ENCODE peak calls at places on chromosomes 2 and 18, in four cellular contexts. One of them, this sample, is unnamed.
A peak's percentile ranks its signal among the peaks of the same experiment; 100 is the strongest.

GRCh38 chr18:7325126-7325430 is 94.2 kb downstream of the LRRC30 start:
- DNase-seq in hepatocyte: no peak
- DNase-seq in PC-3: peak; percentile 79
- DNase-seq in HCT116: no peak
- DNase-seq in this sample: no peak

GRCh38 chr2:3290655-3291054 is 87.0 kb downstream of the EIPR1 start:
- DNase-seq in hepatocyte: no peak
- DNase-seq in PC-3: no peak
- DNase-seq in HCT116: no peak
- DNase-seq in this sample: no peak

GRCh38 chr2:241070811-241071676 is 31.0 kb downstream of the MTERF4 start:
- DNase-seq in hepatocyte: no peak
- DNase-seq in PC-3: no peak
- DNase-seq in HCT116: no peak
- DNase-seq in this sample: no peak

GRCh38 chr2:145352499-145352898 is 832.6 kb upstream of the ZEB2 start:
- DNase-seq in hepatocyte: no peak
- DNase-seq in PC-3: no peak
- DNase-seq in HCT116: no peak
- DNase-seq in this sample: no peak

GRCh38 chr2:40886660-40887059 is 434.8 kb upstream of the SLC8A1 start:
- DNase-seq in hepatocyte: no peak
- DNase-seq in PC-3: no peak
- DNase-seq in HCT116: no peak
- DNase-seq in this sample: no peak

GRCh38 chr2:71006287-71006686 is 11.6 kb upstream of the TEX261 start:
- DNase-seq in hepatocyte: no peak
- DNase-seq in PC-3: no peak
- DNase-seq in HCT116: no peak
- DNase-seq in this sample: no peak

GRCh38 chr2:16330571-16331351 is 334.9 kb downstream of the CYRIA start:
- DNase-seq in hepatocyte: peak; percentile 64
- DNase-seq in PC-3: no peak
- DNase-seq in HCT116: no peak
- DNase-seq in this sample: no peak

GRCh38 chr18:57122906-57123510 is 23.9 kb upstream of the BOD1L2 start:
- DNase-seq in hepatocyte: no peak
- DNase-seq in PC-3: no peak
- DNase-seq in HCT116: no peak
- DNase-seq in this sample: no peak

GRCh38 chr2:225337183-225337582 is 62.3 kb upstream of the NYAP2 start:
- DNase-seq in hepatocyte: no peak
- DNase-seq in PC-3: peak; percentile 44
- DNase-seq in HCT116: no peak
- DNase-seq in this sample: no peak

GRCh38 chr2:232362174-232362913 is 16.2 kb upstream of the ALPP start:
- DNase-seq in hepatocyte: no peak
- DNase-seq in PC-3: no peak
- DNase-seq in HCT116: no peak
- DNase-seq in this sample: peak; percentile 89

GRCh38 chr2:195700480-195700879 is 43.5 kb downstream of the SLC39A10 start:
- DNase-seq in hepatocyte: no peak
- DNase-seq in PC-3: no peak
- DNase-seq in HCT116: no peak
- DNase-seq in this sample: no peak

GRCh38 chr2:130387071-130387400 is 31.2 kb downstream of the PTPN18 start:
- DNase-seq in hepatocyte: no peak
- DNase-seq in PC-3: no peak
- DNase-seq in HCT116: no peak
- DNase-seq in this sample: no peak

GRCh38 chr2:96423866-96424265 is 81.3 kb downstream of the NEURL3 start:
- DNase-seq in hepatocyte: no peak
- DNase-seq in PC-3: no peak
- DNase-seq in HCT116: no peak
- DNase-seq in this sample: no peak

GRCh38 chr2:120861191-120861575 is 125.5 kb downstream of the GLI2 start:
- DNase-seq in hepatocyte: no peak
- DNase-seq in PC-3: no peak
- DNase-seq in HCT116: no peak
- DNase-seq in this sample: no peak

GRCh38 chr18:30889582-30890301 is 152.8 kb downstream of the DSC3 start:
- DNase-seq in hepatocyte: peak; percentile 42
- DNase-seq in PC-3: peak; percentile 60
- DNase-seq in HCT116: peak; percentile 23
- DNase-seq in this sample: peak; percentile 38

GRCh38 chr18:47601608-47602272 is 328.7 kb downstream of the SMAD2 start:
- DNase-seq in hepatocyte: no peak
- DNase-seq in PC-3: no peak
- DNase-seq in HCT116: no peak
- DNase-seq in this sample: no peak

GRCh38 chr2:225090746-225091145 is 48.5 kb upstream of the DOCK10 start:
- DNase-seq in hepatocyte: no peak
- DNase-seq in PC-3: peak; percentile 81
- DNase-seq in HCT116: no peak
- DNase-seq in this sample: no peak

GRCh38 chr2:56008661-56009411 is 85.3 kb upstream of the EFEMP1 start:
- DNase-seq in hepatocyte: peak; percentile 47
- DNase-seq in PC-3: peak; percentile 45
- DNase-seq in HCT116: no peak
- DNase-seq in this sample: no peak

GRCh38 chr2:170878505-170878904 is 50.5 kb upstream of the GORASP2 start:
- DNase-seq in hepatocyte: no peak
- DNase-seq in PC-3: no peak
- DNase-seq in HCT116: no peak
- DNase-seq in this sample: peak; percentile 26

GRCh38 chr2:45992021-45992745 is 305.0 kb upstream of the EPAS1 start:
- DNase-seq in hepatocyte: peak; percentile 49
- DNase-seq in PC-3: peak; percentile 96
- DNase-seq in HCT116: no peak
- DNase-seq in this sample: no peak

GRCh38 chr18:46097853-46098615 is at the start of gene ATP5F1A:
- DNase-seq in hepatocyte: peak; percentile 90
- DNase-seq in PC-3: peak; percentile 52
- DNase-seq in HCT116: peak; percentile 58
- DNase-seq in this sample: peak; percentile 85

GRCh38 chr18:48841381-48842258 is 109.1 kb downstream of the SMAD7 start:
- DNase-seq in hepatocyte: peak; percentile 63
- DNase-seq in PC-3: no peak
- DNase-seq in HCT116: no peak
- DNase-seq in this sample: no peak

GRCh38 chr2:202158796-202159195 is 79.6 kb downstream of the SUMO1 start:
- DNase-seq in hepatocyte: no peak
- DNase-seq in PC-3: peak; percentile 48
- DNase-seq in HCT116: no peak
- DNase-seq in this sample: no peak

GRCh38 chr2:29123584-29124349 is 8.6 kb downstream of the CLIP4 start:
- DNase-seq in hepatocyte: peak; percentile 21
- DNase-seq in PC-3: peak; percentile 92
- DNase-seq in HCT116: peak; percentile 77
- DNase-seq in this sample: no peak

GRCh38 chr18:11983592-11983991 is 2.3 kb downstream of the IMPA2 start:
- DNase-seq in hepatocyte: no peak
- DNase-seq in PC-3: no peak
- DNase-seq in HCT116: no peak
- DNase-seq in this sample: no peak

GRCh38 chr2:46942143-46942526 is 26.5 kb upstream of the MCFD2 start:
- DNase-seq in hepatocyte: peak; percentile 43
- DNase-seq in PC-3: peak; percentile 35
- DNase-seq in HCT116: no peak
- DNase-seq in this sample: peak; percentile 82

GRCh38 chr2:236753611-236754010 is 184.0 kb downstream of the ACKR3 start:
- DNase-seq in hepatocyte: no peak
- DNase-seq in PC-3: peak; percentile 49
- DNase-seq in HCT116: no peak
- DNase-seq in this sample: no peak

GRCh38 chr2:18106841-18107240 is 228.4 kb downstream of the KCNS3 start:
- DNase-seq in hepatocyte: no peak
- DNase-seq in PC-3: no peak
- DNase-seq in HCT116: no peak
- DNase-seq in this sample: peak; percentile 16

GRCh38 chr18:54203914-54204313 is 20.6 kb downstream of the MBD2 start:
- DNase-seq in hepatocyte: no peak
- DNase-seq in PC-3: no peak
- DNase-seq in HCT116: no peak
- DNase-seq in this sample: no peak

GRCh38 chr2:239777219-239777618 is 247.9 kb downstream of the NDUFA10 start:
- DNase-seq in hepatocyte: no peak
- DNase-seq in PC-3: no peak
- DNase-seq in HCT116: no peak
- DNase-seq in this sample: no peak

GRCh38 chr2:46878886-46879285 is 36.7 kb downstream of the MCFD2 start:
- DNase-seq in hepatocyte: no peak
- DNase-seq in PC-3: no peak
- DNase-seq in HCT116: no peak
- DNase-seq in this sample: no peak

GRCh38 chr2:23131066-23131575 is 253.9 kb upstream of the KLHL29 start:
- DNase-seq in hepatocyte: no peak
- DNase-seq in PC-3: no peak
- DNase-seq in HCT116: no peak
- DNase-seq in this sample: no peak

GRCh38 chr2:21263622-21264021 is 139.9 kb downstream of the TDRD15 start:
- DNase-seq in hepatocyte: no peak
- DNase-seq in PC-3: no peak
- DNase-seq in HCT116: no peak
- DNase-seq in this sample: no peak

GRCh38 chr2:101140978-101141655 is 10.1 kb downstream of the TBC1D8 start:
- DNase-seq in hepatocyte: no peak
- DNase-seq in PC-3: peak; percentile 70
- DNase-seq in HCT116: no peak
- DNase-seq in this sample: no peak
- TF ChIP-seq EZH2phosphoT487 in hepatocyte: no peak
- TF ChIP-seq EZH2phosphoT487 in PC-3: no peak
- TF ChIP-seq EZH2phosphoT487 in HCT116: no peak
- TF ChIP-seq EZH2phosphoT487 in this sample: no peak

GRCh38 chr2:178482437-178482836 is 2.2 kb downstream of the PLEKHA3 start:
- DNase-seq in hepatocyte: peak; percentile 29
- DNase-seq in PC-3: no peak
- DNase-seq in HCT116: no peak
- DNase-seq in this sample: no peak
- H3K4me3 ChIP-seq in hepatocyte: no peak overlapping the region
- H3K4me3 ChIP-seq in PC-3: peak overlapping the region; percentile 98
- H3K4me3 ChIP-seq in HCT116: no peak overlapping the region
- H3K4me3 ChIP-seq in this sample: no peak overlapping the region

GRCh38 chr2:112312821-112313220 is 37.4 kb downstream of the ZC3H6 start:
- DNase-seq in hepatocyte: no peak
- DNase-seq in PC-3: no peak
- DNase-seq in HCT116: no peak
- DNase-seq in this sample: peak; percentile 11

GRCh38 chr2:112318515-112318914 is 43.1 kb downstream of the ZC3H6 start:
- DNase-seq in hepatocyte: no peak
- DNase-seq in PC-3: no peak
- DNase-seq in HCT116: no peak
- DNase-seq in this sample: no peak

GRCh38 chr2:112317303-112318158 is 42.1 kb downstream of the ZC3H6 start:
- DNase-seq in hepatocyte: no peak
- DNase-seq in PC-3: no peak
- DNase-seq in HCT116: no peak
- DNase-seq in this sample: no peak

GRCh38 chr2:112311932-112312331 is 36.5 kb downstream of the ZC3H6 start:
- DNase-seq in hepatocyte: no peak
- DNase-seq in PC-3: no peak
- DNase-seq in HCT116: no peak
- DNase-seq in this sample: no peak

DNA sequence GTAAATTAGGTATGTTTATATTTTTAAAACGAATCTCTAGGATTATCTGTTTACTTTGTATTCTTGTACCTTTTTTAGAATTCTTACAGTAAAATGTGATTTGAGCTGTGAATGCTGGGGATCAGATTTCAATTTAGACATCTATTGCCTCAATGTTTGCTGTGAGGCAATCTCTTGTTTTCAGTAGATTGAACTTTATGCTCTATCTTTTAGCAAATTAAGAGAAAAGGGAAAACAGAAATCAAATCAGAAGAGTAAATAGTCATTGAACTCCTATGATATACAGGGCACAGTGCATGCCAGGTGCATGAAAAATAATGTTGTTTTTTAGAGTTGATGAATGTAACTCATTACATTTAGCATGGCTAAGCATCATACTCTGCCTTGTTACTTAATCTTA is 39.5 kb downstream of the ZC3H6 start:
- DNase-seq in hepatocyte: no peak
- DNase-seq in PC-3: no peak
- DNase-seq in HCT116: no peak
- DNase-seq in this sample: no peak
- TF ChIP-seq EZH2phosphoT487 in hepatocyte: no peak
- TF ChIP-seq EZH2phosphoT487 in PC-3: no peak
- TF ChIP-seq EZH2phosphoT487 in HCT116: no peak
- TF ChIP-seq EZH2phosphoT487 in this sample: no peak

DNA sequence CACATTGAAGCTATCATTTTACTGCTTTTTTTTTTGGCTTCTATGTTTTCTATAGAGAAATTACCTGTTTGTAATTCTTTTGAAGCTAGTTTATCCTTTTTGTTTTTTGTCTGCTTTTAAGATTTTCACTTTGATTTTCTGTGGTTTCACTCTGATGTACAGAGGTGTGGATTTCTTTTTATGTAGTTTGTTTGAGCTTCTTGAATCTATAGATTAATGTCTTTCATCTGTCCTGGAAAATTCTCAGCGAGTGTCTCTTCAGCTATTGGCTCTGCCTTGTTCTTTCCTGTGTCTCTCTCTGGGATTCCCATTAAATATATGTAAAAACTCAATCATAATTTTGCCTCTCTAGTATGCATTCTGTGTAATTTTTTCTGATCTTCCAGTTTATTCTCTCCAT is 8.4 kb downstream of the POLE4 start:
- DNase-seq in hepatocyte: no peak
- DNase-seq in PC-3: no peak
- DNase-seq in HCT116: no peak
- DNase-seq in this sample: no peak
- H3K4me3 ChIP-seq in hepatocyte: no peak overlapping the region
- H3K4me3 ChIP-seq in PC-3: no peak overlapping the region
- H3K4me3 ChIP-seq in HCT116: no peak overlapping the region
- H3K4me3 ChIP-seq in this sample: no peak overlapping the region

GRCh38 chr2:168340931-168341330 is 93.5 kb upstream of the STK39 start:
- DNase-seq in hepatocyte: no peak
- DNase-seq in PC-3: no peak
- DNase-seq in HCT116: no peak
- DNase-seq in this sample: no peak

GRCh38 chr2:168343586-168343985 is 96.2 kb upstream of the STK39 start:
- DNase-seq in hepatocyte: no peak
- DNase-seq in PC-3: peak; percentile 30
- DNase-seq in HCT116: no peak
- DNase-seq in this sample: no peak

GRCh38 chr2:168336786-168337388 is 89.5 kb upstream of the STK39 start:
- DNase-seq in hepatocyte: peak; percentile 79
- DNase-seq in PC-3: peak; percentile 92
- DNase-seq in HCT116: peak; percentile 87
- DNase-seq in this sample: peak; percentile 75

GRCh38 chr2:168338803-168339437 is 91.5 kb upstream of the STK39 start:
- DNase-seq in hepatocyte: no peak
- DNase-seq in PC-3: no peak
- DNase-seq in HCT116: no peak
- DNase-seq in this sample: no peak

GRCh38 chr2:168338292-168338691 is 90.9 kb upstream of the STK39 start:
- DNase-seq in hepatocyte: no peak
- DNase-seq in PC-3: peak; percentile 40
- DNase-seq in HCT116: no peak
- DNase-seq in this sample: no peak
- TF ChIP-seq EZH2phosphoT487 in hepatocyte: no peak
- TF ChIP-seq EZH2phosphoT487 in PC-3: no peak
- TF ChIP-seq EZH2phosphoT487 in HCT116: no peak
- TF ChIP-seq EZH2phosphoT487 in this sample: no peak

This sample was measured in MM.1S.